ENCODE peak calls at places on chromosomes 4 and X, in five cellular contexts. One of them, this sample, is unnamed.

GRCh38 chrX:136597356-136597755 is 50.6 kb upstream of the CD40LG start:
- DNase-seq in GM12865: no peak
- DNase-seq in choroid plexus epithelial cell: no peak
- DNase-seq in iris pigment epithelial cell: no peak
- DNase-seq in T-helper 17 cell: no peak
- DNase-seq in this sample: no peak

GRCh38 chrX:46860536-46860935 is 23.7 kb downstream of the RP2 start:
- DNase-seq in GM12865: no peak
- DNase-seq in choroid plexus epithelial cell: no peak
- DNase-seq in iris pigment epithelial cell: no peak
- DNase-seq in T-helper 17 cell: no peak
- DNase-seq in this sample: no peak

GRCh38 chr4:126850286-126850685 is 782.5 kb upstream of the INTU start:
- DNase-seq in GM12865: no peak
- DNase-seq in choroid plexus epithelial cell: peak; percentile 89
- DNase-seq in iris pigment epithelial cell: peak; percentile 96
- DNase-seq in T-helper 17 cell: no peak
- DNase-seq in this sample: no peak

GRCh38 chrX:135505356-135505755 is 15.1 kb upstream of the INTS6L start:
- DNase-seq in GM12865: no peak
- DNase-seq in choroid plexus epithelial cell: no peak
- DNase-seq in iris pigment epithelial cell: peak; percentile 24
- DNase-seq in T-helper 17 cell: no peak
- DNase-seq in this sample: no peak

GRCh38 chr4:118327554-118328241 is 25.1 kb downstream of the PRSS12 start:
- DNase-seq in GM12865: no peak
- DNase-seq in choroid plexus epithelial cell: peak; percentile 38
- DNase-seq in iris pigment epithelial cell: no peak
- DNase-seq in T-helper 17 cell: no peak
- DNase-seq in this sample: peak; percentile 70

GRCh38 chrX:111376897-111377601 is 34.9 kb downstream of the DCX start:
- DNase-seq in GM12865: no peak
- DNase-seq in choroid plexus epithelial cell: no peak
- DNase-seq in iris pigment epithelial cell: no peak
- DNase-seq in T-helper 17 cell: no peak
- DNase-seq in this sample: peak; percentile 77

GRCh38 chrX:53445977-53446376 is 11.8 kb upstream of the HSD17B10 start:
- DNase-seq in GM12865: peak; percentile 49
- DNase-seq in choroid plexus epithelial cell: peak; percentile 61
- DNase-seq in iris pigment epithelial cell: peak; percentile 51
- DNase-seq in T-helper 17 cell: peak; percentile 25
- DNase-seq in this sample: no peak

GRCh38 chrX:123339201-123339905 is 155.3 kb downstream of the GRIA3 start:
- DNase-seq in GM12865: peak; percentile 14
- DNase-seq in choroid plexus epithelial cell: peak; percentile 46
- DNase-seq in iris pigment epithelial cell: peak; percentile 8
- DNase-seq in T-helper 17 cell: no peak
- DNase-seq in this sample: no peak

GRCh38 chr4:26094076-26094475 is 180.1 kb downstream of the SMIM20 start:
- DNase-seq in GM12865: no peak
- DNase-seq in choroid plexus epithelial cell: no peak
- DNase-seq in iris pigment epithelial cell: no peak
- DNase-seq in T-helper 17 cell: no peak
- DNase-seq in this sample: no peak

GRCh38 chrX:148928803-148929202 is 428.4 kb downstream of the AFF2 start:
- DNase-seq in GM12865: no peak
- DNase-seq in choroid plexus epithelial cell: peak; percentile 28
- DNase-seq in iris pigment epithelial cell: peak; percentile 2
- DNase-seq in T-helper 17 cell: no peak
- DNase-seq in this sample: no peak

GRCh38 chrX:13653022-13653693 is at the start of gene TCEANC:
- DNase-seq in GM12865: peak; percentile 97
- DNase-seq in choroid plexus epithelial cell: peak; percentile 98
- DNase-seq in iris pigment epithelial cell: peak; percentile 98
- DNase-seq in T-helper 17 cell: peak; percentile 82
- DNase-seq in this sample: peak; percentile 45

GRCh38 chr4:138851626-138852443 is 163.7 kb upstream of the NOCT start:
- DNase-seq in GM12865: no peak
- DNase-seq in choroid plexus epithelial cell: peak; percentile 26
- DNase-seq in iris pigment epithelial cell: no peak
- DNase-seq in T-helper 17 cell: no peak
- DNase-seq in this sample: peak; percentile 63

GRCh38 chrX:87580862-87581261 is 63.3 kb downstream of the KLHL4 start:
- DNase-seq in GM12865: no peak
- DNase-seq in choroid plexus epithelial cell: no peak
- DNase-seq in iris pigment epithelial cell: no peak
- DNase-seq in T-helper 17 cell: no peak
- DNase-seq in this sample: no peak

GRCh38 chr4:123359449-123360306 is 36.9 kb upstream of the SPRY1 start:
- DNase-seq in GM12865: peak; percentile 41
- DNase-seq in choroid plexus epithelial cell: no peak
- DNase-seq in iris pigment epithelial cell: no peak
- DNase-seq in T-helper 17 cell: no peak
- DNase-seq in this sample: no peak